ENCODE peak calls at places on chromosomes 13 and 19, in five cellular contexts. B is tibial nerve, V is right lobe of liver, P is transverse colon, D is esophagus squamous epithelium. C is an unnamed sample.

GRCh38 chr13:73440296-73440895 is 381.6 kb downstream of the KLF5 start:
- DNase-seq in D (no peak), P (no peak), B (no peak), V (no peak), C (no peak)

GRCh38 chr13:95267662-95268369 is 33.4 kb downstream of the ABCC4 start:
- DNase-seq in V (no peak), D (no peak), P (peak; percentile 40), B (no peak), C (no peak)

GRCh38 chr19:58305932-58306323 is 751 bp downstream of the ERVK3-1 start:
- DNase-seq in P (peak; percentile 11), V (no peak), D (no peak), B (no peak), C (no peak)

GRCh38 chr19:610071-610800 is 20.6 kb downstream of the HCN2 start:
- DNase-seq in D (no peak), B (no peak), V (no peak), P (peak; percentile 52), C (no peak)

GRCh38 chr13:30307194-30307965 is at the start of gene KATNAL1:
- DNase-seq in P (peak; percentile 78), D (peak; percentile 10), B (peak; percentile 55), V (peak; percentile 84), C (peak; percentile 86)

GRCh38 chr13:65378943-65379519 is 1851.1 kb downstream of the PCDH9 start:
- DNase-seq in B (no peak), D (no peak), P (no peak), V (no peak), C (no peak)

GRCh38 chr13:93248627-93249047 is 22.0 kb downstream of the GPC6 start:
- DNase-seq in B (no peak), D (no peak), P (no peak), V (peak; percentile 90), C (no peak)

GRCh38 chr13:80048802-80049201 is 292.1 kb downstream of the SPRY2 start:
- DNase-seq in V (peak; percentile 65), P (peak; percentile 59), D (peak; percentile 4), B (peak; percentile 87), C (peak; percentile 64)

GRCh38 chr13:22880756-22881701 is 299.8 kb upstream of the SGCG start:
- DNase-seq in P (no peak), D (no peak), B (no peak), V (no peak), C (no peak)

GRCh38 chr19:50215820-50216219 is 12.4 kb downstream of the MYH14 start:
- DNase-seq in B (no peak), V (no peak), P (no peak), D (no peak), C (no peak)

GRCh38 chr13:67281476-67281875 is 51.3 kb upstream of the PCDH9 start:
- DNase-seq in D (no peak), B (no peak), V (no peak), P (no peak), C (no peak)

GRCh38 chr13:34883381-34883780 is 58.7 kb upstream of the NBEA start:
- DNase-seq in P (no peak), B (no peak), D (no peak), V (no peak), C (peak; percentile 44)

GRCh38 chr19:402786-403185 is 6.2 kb downstream of the C2CD4C start:
- DNase-seq in P (no peak), V (no peak), B (no peak), D (no peak), C (no peak)

GRCh38 chr19:13057744-13058143 is 44.9 kb downstream of the LYL1 start:
- DNase-seq in V (no peak), P (no peak), D (no peak), B (no peak), C (no peak)
- TF ChIP-seq POLR2A in V (no peak), P (no peak), D (no peak), B (no peak), C (no peak)

GRCh38 chr13:112968910-112969691 is at the start of gene MCF2L:
- DNase-seq in V (peak; percentile 74), B (no peak), D (no peak), P (peak; percentile 55), C (peak; percentile 68)
- H3K27ac ChIP-seq in V (peak within 1 kb of the TSS; percentile 82), B (peak within 1 kb of the TSS; percentile 56), D (peak within 1 kb of the TSS; percentile 64), P (peak within 1 kb of the TSS; percentile 88), C (peak within 1 kb of the TSS; percentile 15)

DNA sequence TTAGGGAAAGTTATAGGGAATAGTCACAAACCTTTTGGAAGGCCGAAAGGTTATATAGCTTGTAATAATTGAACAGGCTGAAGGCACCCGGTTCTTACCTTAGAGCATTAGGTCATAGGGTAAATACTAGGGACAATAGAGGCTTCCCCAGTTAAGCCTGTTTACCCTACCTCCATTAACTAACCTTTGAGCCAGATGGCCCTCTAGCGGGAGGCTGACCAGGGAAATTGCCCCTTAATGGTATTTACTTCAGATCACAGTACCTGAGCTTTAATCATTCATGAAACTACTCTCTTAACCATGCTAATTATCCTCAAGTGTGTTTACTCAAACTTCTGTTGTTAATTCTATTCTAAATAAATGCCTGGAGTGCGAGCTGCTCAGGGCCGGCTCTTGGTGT is 20.4 kb upstream of the ZNF83 start:
- DNase-seq in D (no peak), B (no peak), V (no peak), P (no peak), C (no peak)
- TF ChIP-seq CTCF in D (no peak), B (no peak), V (no peak), P (no peak), C (no peak)

GRCh38 chr13:27449936-27450828 is at the start of gene MTIF3:
- DNase-seq in V (peak; percentile 95), D (peak; percentile 79), B (peak; percentile 95), P (peak; percentile 98), C (peak; percentile 96)
- TF ChIP-seq POLR2A in V (peak; percentile 85), D (peak; percentile 82), B (peak; percentile 44), P (peak; percentile 94), C (peak; percentile 72)

GRCh38 chr19:2969104-2969504 is 8.3 kb upstream of the TLE6 start:
- DNase-seq in D (no peak), B (peak; percentile 48), V (no peak), P (peak; percentile 33), C (peak; percentile 35)
- H3K27ac ChIP-seq in D (peak overlapping the region; percentile 83), B (peak overlapping the region; percentile 40), V (peak overlapping the region; percentile 18), P (peak overlapping the region; percentile 52), C (no peak overlapping the region)

DNA sequence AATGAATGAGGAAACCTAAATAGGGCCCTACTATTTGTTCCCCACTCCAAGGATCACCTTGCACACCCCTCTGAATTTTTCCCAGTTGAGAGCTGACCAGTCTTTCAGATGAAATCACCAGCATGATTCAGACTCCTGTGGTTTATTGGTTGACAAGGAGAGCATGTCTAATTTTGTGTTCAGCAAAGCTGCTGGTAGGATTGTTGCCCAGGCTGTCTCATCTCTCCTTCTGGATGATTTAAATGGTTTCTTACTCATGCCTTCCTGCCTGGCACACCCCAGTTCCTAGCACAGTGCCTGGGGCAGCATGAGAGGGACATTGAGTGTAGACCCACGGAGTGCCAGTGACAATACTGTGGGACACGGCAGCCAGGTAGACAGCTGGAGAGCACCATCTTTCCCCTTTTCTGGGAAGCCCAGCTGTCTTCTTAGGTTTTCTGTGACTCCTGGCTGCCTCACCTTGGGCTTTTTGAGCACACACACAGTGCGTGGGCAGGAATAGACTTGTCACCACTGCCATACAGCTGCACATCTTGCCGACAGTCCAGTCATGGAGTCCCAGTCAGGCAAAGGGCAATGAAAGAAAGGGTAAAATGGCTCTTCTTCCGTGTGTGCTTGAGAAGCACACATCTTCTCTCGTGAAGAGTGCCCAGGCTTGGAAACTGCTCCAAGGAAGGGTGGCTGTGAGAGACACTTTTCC is 12.3 kb downstream of the FGF9 start:
- DNase-seq in P (no peak), D (no peak), B (no peak), V (no peak), C (no peak)
- TF ChIP-seq CTCF in P (no peak), D (no peak), B (no peak), V (no peak), C (no peak)

GRCh38 chr19:42396542-42397314 is 6.6 kb upstream of the CNFN start:
- DNase-seq in D (peak; percentile 81), P (peak; percentile 99), V (peak; percentile 96), B (peak; percentile 96), C (peak; percentile 100)
- TF ChIP-seq POLR2A in D (peak; percentile 9), P (peak; percentile 74), V (peak; percentile 50), B (peak; percentile 78), C (peak; percentile 54)

DNA sequence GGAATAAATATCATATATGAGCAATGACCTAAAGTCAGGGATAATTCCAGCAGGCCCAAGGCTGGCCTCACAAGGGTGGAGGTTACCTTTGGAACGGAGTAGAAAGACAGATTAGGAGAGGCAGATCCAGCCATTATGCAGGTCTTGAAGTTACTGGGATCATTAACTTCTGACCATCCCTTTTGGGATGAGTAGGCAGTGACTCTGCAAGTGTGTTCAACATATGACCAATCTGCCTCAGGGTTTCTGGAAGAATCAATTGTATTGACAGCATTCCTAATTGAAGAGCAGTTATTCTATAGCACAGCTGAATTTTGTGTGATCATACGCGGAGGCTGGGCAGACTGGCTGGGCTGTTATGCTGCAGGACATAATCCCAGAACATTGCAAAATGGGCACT is 556.3 kb downstream of the EFNB2 start:
- DNase-seq in P (no peak), B (no peak), V (no peak), D (no peak), C (no peak)
- H3K27ac ChIP-seq in P (peak overlapping the region; percentile 20), B (no peak overlapping the region), V (no peak overlapping the region), D (peak overlapping the region; percentile 26), C (no peak overlapping the region)

GRCh38 chr13:32023698-32024097 is 7.9 kb upstream of the FRY start:
- DNase-seq in B (no peak), D (no peak), P (no peak), V (no peak), C (no peak)
- TF ChIP-seq CTCF in B (no peak), D (no peak), P (no peak), V (no peak), C (no peak)

C was measured in ovary.